ENCODE peak calls at places on chromosomes 4 and X, in nine cellular contexts. One of them, this sample, is unnamed.

GRCh38 chr4:4386736-4387392 is at the start of gene NSG1:
- DNase-seq in glutamatergic neuron: peak
- DNase-seq in stomach: no peak
- DNase-seq in HFF-Myc: no peak
- DNase-seq in fibroblast of pulmonary artery: peak
- DNase-seq in GM20000: peak
- DNase-seq in activated B cell treated with CpG ODN at 0.5 μM for 24 hours: no peak
- DNase-seq in cardiac muscle cell: peak
- DNase-seq in AG04449: no peak
- DNase-seq in this sample: no peak

GRCh38 chr4:171157462-171158082 is 655.6 kb upstream of the GALNTL6 start:
- DNase-seq in glutamatergic neuron: no peak
- DNase-seq in stomach: no peak
- DNase-seq in HFF-Myc: no peak
- DNase-seq in fibroblast of pulmonary artery: no peak
- DNase-seq in GM20000: no peak
- DNase-seq in activated B cell treated with CpG ODN at 0.5 μM for 24 hours: no peak
- DNase-seq in cardiac muscle cell: no peak
- DNase-seq in AG04449: no peak
- DNase-seq in this sample: no peak

GRCh38 chr4:112807999-112808398 is 171.1 kb downstream of the LARP7 start:
- DNase-seq in glutamatergic neuron: no peak
- DNase-seq in stomach: no peak
- DNase-seq in HFF-Myc: no peak
- DNase-seq in fibroblast of pulmonary artery: no peak
- DNase-seq in GM20000: no peak
- DNase-seq in activated B cell treated with CpG ODN at 0.5 μM for 24 hours: no peak
- DNase-seq in cardiac muscle cell: no peak
- DNase-seq in AG04449: no peak
- DNase-seq in this sample: no peak

GRCh38 chrX:124042042-124042441 is 80.5 kb downstream of the STAG2 start:
- DNase-seq in glutamatergic neuron: no peak
- DNase-seq in stomach: no peak
- DNase-seq in HFF-Myc: no peak
- DNase-seq in fibroblast of pulmonary artery: no peak
- DNase-seq in GM20000: no peak
- DNase-seq in activated B cell treated with CpG ODN at 0.5 μM for 24 hours: no peak
- DNase-seq in cardiac muscle cell: no peak
- DNase-seq in AG04449: no peak
- DNase-seq in this sample: no peak

GRCh38 chr4:3739577-3739976 is 26.6 kb upstream of the ADRA2C start:
- DNase-seq in glutamatergic neuron: no peak
- DNase-seq in stomach: no peak
- DNase-seq in HFF-Myc: no peak
- DNase-seq in fibroblast of pulmonary artery: no peak
- DNase-seq in GM20000: no peak
- DNase-seq in activated B cell treated with CpG ODN at 0.5 μM for 24 hours: no peak
- DNase-seq in cardiac muscle cell: no peak
- DNase-seq in AG04449: no peak
- DNase-seq in this sample: no peak

GRCh38 chrX:115560211-115560977 is 580 bp upstream of the PLS3 start:
- DNase-seq in glutamatergic neuron: no peak
- DNase-seq in stomach: no peak
- DNase-seq in HFF-Myc: no peak
- DNase-seq in fibroblast of pulmonary artery: peak
- DNase-seq in GM20000: no peak
- DNase-seq in activated B cell treated with CpG ODN at 0.5 μM for 24 hours: no peak
- DNase-seq in cardiac muscle cell: peak
- DNase-seq in AG04449: no peak
- DNase-seq in this sample: no peak

GRCh38 chrX:16039834-16040233 is 83.5 kb upstream of the GRPR start:
- DNase-seq in glutamatergic neuron: no peak
- DNase-seq in stomach: no peak
- DNase-seq in HFF-Myc: no peak
- DNase-seq in fibroblast of pulmonary artery: no peak
- DNase-seq in GM20000: no peak
- DNase-seq in activated B cell treated with CpG ODN at 0.5 μM for 24 hours: no peak
- DNase-seq in cardiac muscle cell: no peak
- DNase-seq in AG04449: no peak
- DNase-seq in this sample: no peak

GRCh38 chr4:5800496-5800895 is 89.5 kb downstream of the EVC start:
- DNase-seq in glutamatergic neuron: no peak
- DNase-seq in stomach: no peak
- DNase-seq in HFF-Myc: no peak
- DNase-seq in fibroblast of pulmonary artery: no peak
- DNase-seq in GM20000: no peak
- DNase-seq in activated B cell treated with CpG ODN at 0.5 μM for 24 hours: no peak
- DNase-seq in cardiac muscle cell: no peak
- DNase-seq in AG04449: no peak
- DNase-seq in this sample: no peak

GRCh38 chr4:73259552-73260140 is 1.0 kb upstream of the ANKRD17 start:
- DNase-seq in glutamatergic neuron: no peak
- DNase-seq in stomach: no peak
- DNase-seq in HFF-Myc: no peak
- DNase-seq in fibroblast of pulmonary artery: no peak
- DNase-seq in GM20000: peak
- DNase-seq in activated B cell treated with CpG ODN at 0.5 μM for 24 hours: no peak
- DNase-seq in cardiac muscle cell: peak
- DNase-seq in AG04449: no peak
- DNase-seq in this sample: no peak

GRCh38 chrX:13533726-13534125 is 35.7 kb upstream of the EGFL6 start:
- DNase-seq in glutamatergic neuron: no peak
- DNase-seq in stomach: no peak
- DNase-seq in HFF-Myc: no peak
- DNase-seq in fibroblast of pulmonary artery: peak
- DNase-seq in GM20000: no peak
- DNase-seq in activated B cell treated with CpG ODN at 0.5 μM for 24 hours: no peak
- DNase-seq in cardiac muscle cell: peak
- DNase-seq in AG04449: no peak
- DNase-seq in this sample: no peak

GRCh38 chr4:22094217-22094616 is 145.6 kb upstream of the KCNIP4 start:
- DNase-seq in glutamatergic neuron: no peak
- DNase-seq in stomach: no peak
- DNase-seq in HFF-Myc: no peak
- DNase-seq in fibroblast of pulmonary artery: no peak
- DNase-seq in GM20000: no peak
- DNase-seq in activated B cell treated with CpG ODN at 0.5 μM for 24 hours: no peak
- DNase-seq in cardiac muscle cell: no peak
- DNase-seq in AG04449: no peak
- DNase-seq in this sample: no peak

GRCh38 chrX:131633285-131633917 is 89.5 kb downstream of the OR13H1 start:
- DNase-seq in glutamatergic neuron: peak
- DNase-seq in stomach: peak
- DNase-seq in HFF-Myc: peak
- DNase-seq in fibroblast of pulmonary artery: peak
- DNase-seq in GM20000: peak
- DNase-seq in activated B cell treated with CpG ODN at 0.5 μM for 24 hours: no peak
- DNase-seq in cardiac muscle cell: peak
- DNase-seq in AG04449: no peak
- DNase-seq in this sample: peak

GRCh38 chrX:118207831-118208453 is 91.3 kb upstream of the KLHL13 start:
- DNase-seq in glutamatergic neuron: no peak
- DNase-seq in stomach: no peak
- DNase-seq in HFF-Myc: no peak
- DNase-seq in fibroblast of pulmonary artery: no peak
- DNase-seq in GM20000: no peak
- DNase-seq in activated B cell treated with CpG ODN at 0.5 μM for 24 hours: no peak
- DNase-seq in cardiac muscle cell: no peak
- DNase-seq in AG04449: no peak
- DNase-seq in this sample: no peak

GRCh38 chr4:145098675-145099037 is 545 bp downstream of the ABCE1 start:
- DNase-seq in glutamatergic neuron: no peak
- DNase-seq in stomach: no peak
- DNase-seq in HFF-Myc: peak
- DNase-seq in fibroblast of pulmonary artery: peak
- DNase-seq in GM20000: peak
- DNase-seq in activated B cell treated with CpG ODN at 0.5 μM for 24 hours: no peak
- DNase-seq in cardiac muscle cell: peak
- DNase-seq in AG04449: no peak
- DNase-seq in this sample: no peak

GRCh38 chr4:4456351-4456750 is 69.4 kb downstream of the NSG1 start:
- DNase-seq in glutamatergic neuron: no peak
- DNase-seq in stomach: no peak
- DNase-seq in HFF-Myc: no peak
- DNase-seq in fibroblast of pulmonary artery: peak
- DNase-seq in GM20000: no peak
- DNase-seq in activated B cell treated with CpG ODN at 0.5 μM for 24 hours: no peak
- DNase-seq in cardiac muscle cell: peak
- DNase-seq in AG04449: no peak
- DNase-seq in this sample: no peak

GRCh38 chr4:163748474-163748873 is 254.0 kb downstream of the TMA16 start:
- DNase-seq in glutamatergic neuron: peak
- DNase-seq in stomach: no peak
- DNase-seq in HFF-Myc: no peak
- DNase-seq in fibroblast of pulmonary artery: no peak
- DNase-seq in GM20000: no peak
- DNase-seq in activated B cell treated with CpG ODN at 0.5 μM for 24 hours: no peak
- DNase-seq in cardiac muscle cell: no peak
- DNase-seq in AG04449: no peak
- DNase-seq in this sample: no peak

GRCh38 chr4:57098945-57099344 is 11.2 kb downstream of the IGFBP7 start:
- DNase-seq in glutamatergic neuron: no peak
- DNase-seq in stomach: no peak
- DNase-seq in HFF-Myc: no peak
- DNase-seq in fibroblast of pulmonary artery: peak
- DNase-seq in GM20000: no peak
- DNase-seq in activated B cell treated with CpG ODN at 0.5 μM for 24 hours: no peak
- DNase-seq in cardiac muscle cell: peak
- DNase-seq in AG04449: peak
- DNase-seq in this sample: peak

GRCh38 chr4:4673070-4673469 is 131.2 kb upstream of the STX18 start:
- DNase-seq in glutamatergic neuron: peak
- DNase-seq in stomach: no peak
- DNase-seq in HFF-Myc: no peak
- DNase-seq in fibroblast of pulmonary artery: peak
- DNase-seq in GM20000: no peak
- DNase-seq in activated B cell treated with CpG ODN at 0.5 μM for 24 hours: no peak
- DNase-seq in cardiac muscle cell: peak
- DNase-seq in AG04449: no peak
- DNase-seq in this sample: no peak

GRCh38 chr4:122865421-122865820 is 38.8 kb downstream of the FGF2 start:
- DNase-seq in glutamatergic neuron: no peak
- DNase-seq in stomach: no peak
- DNase-seq in HFF-Myc: no peak
- DNase-seq in fibroblast of pulmonary artery: peak
- DNase-seq in GM20000: no peak
- DNase-seq in activated B cell treated with CpG ODN at 0.5 μM for 24 hours: no peak
- DNase-seq in cardiac muscle cell: peak
- DNase-seq in AG04449: no peak
- DNase-seq in this sample: no peak

GRCh38 chr4:108395786-108396185 is 224.6 kb upstream of the RPL34 start:
- DNase-seq in glutamatergic neuron: no peak
- DNase-seq in stomach: no peak
- DNase-seq in HFF-Myc: no peak
- DNase-seq in fibroblast of pulmonary artery: no peak
- DNase-seq in GM20000: no peak
- DNase-seq in activated B cell treated with CpG ODN at 0.5 μM for 24 hours: no peak
- DNase-seq in cardiac muscle cell: no peak
- DNase-seq in AG04449: no peak
- DNase-seq in this sample: no peak
- TF ChIP-seq CTCF in glutamatergic neuron: no peak
- TF ChIP-seq CTCF in stomach: no peak
- TF ChIP-seq CTCF in HFF-Myc: no peak
- TF ChIP-seq CTCF in fibroblast of pulmonary artery: no peak
- TF ChIP-seq CTCF in GM20000: no peak
- TF ChIP-seq CTCF in activated B cell treated with CpG ODN at 0.5 μM for 24 hours: no peak
- TF ChIP-seq CTCF in cardiac muscle cell: no peak
- TF ChIP-seq CTCF in AG04449: no peak
- TF ChIP-seq CTCF in this sample: no peak

GRCh38 chrX:103919336-103919682 is 43.1 kb upstream of the TMSB15B start:
- DNase-seq in glutamatergic neuron: no peak
- DNase-seq in stomach: no peak
- DNase-seq in HFF-Myc: no peak
- DNase-seq in fibroblast of pulmonary artery: peak
- DNase-seq in GM20000: no peak
- DNase-seq in activated B cell treated with CpG ODN at 0.5 μM for 24 hours: no peak
- DNase-seq in cardiac muscle cell: peak
- DNase-seq in AG04449: no peak
- DNase-seq in this sample: no peak
- TF ChIP-seq CTCF in glutamatergic neuron: peak
- TF ChIP-seq CTCF in stomach: no peak
- TF ChIP-seq CTCF in HFF-Myc: no peak
- TF ChIP-seq CTCF in fibroblast of pulmonary artery: peak
- TF ChIP-seq CTCF in GM20000: no peak
- TF ChIP-seq CTCF in activated B cell treated with CpG ODN at 0.5 μM for 24 hours: no peak
- TF ChIP-seq CTCF in cardiac muscle cell: peak
- TF ChIP-seq CTCF in AG04449: peak
- TF ChIP-seq CTCF in this sample: peak

GRCh38 chrX:130330706-130331105 is 9.0 kb upstream of the SLC25A14 start:
- DNase-seq in glutamatergic neuron: peak
- DNase-seq in stomach: peak
- DNase-seq in HFF-Myc: peak
- DNase-seq in fibroblast of pulmonary artery: peak
- DNase-seq in GM20000: peak
- DNase-seq in activated B cell treated with CpG ODN at 0.5 μM for 24 hours: peak
- DNase-seq in cardiac muscle cell: peak
- DNase-seq in AG04449: no peak
- DNase-seq in this sample: peak
- TF ChIP-seq CTCF in glutamatergic neuron: no peak
- TF ChIP-seq CTCF in stomach: no peak
- TF ChIP-seq CTCF in HFF-Myc: peak
- TF ChIP-seq CTCF in fibroblast of pulmonary artery: peak
- TF ChIP-seq CTCF in GM20000: peak
- TF ChIP-seq CTCF in activated B cell treated with CpG ODN at 0.5 μM for 24 hours: no peak
- TF ChIP-seq CTCF in cardiac muscle cell: peak
- TF ChIP-seq CTCF in AG04449: peak
- TF ChIP-seq CTCF in this sample: peak

GRCh38 chr4:83585982-83586508 is 50.1 kb downstream of the GPAT3 start:
- DNase-seq in glutamatergic neuron: no peak
- DNase-seq in stomach: no peak
- DNase-seq in HFF-Myc: no peak
- DNase-seq in fibroblast of pulmonary artery: no peak
- DNase-seq in GM20000: no peak
- DNase-seq in activated B cell treated with CpG ODN at 0.5 μM for 24 hours: no peak
- DNase-seq in cardiac muscle cell: no peak
- DNase-seq in AG04449: no peak
- DNase-seq in this sample: no peak

GRCh38 chr4:83581411-83582288 is 45.7 kb downstream of the GPAT3 start:
- DNase-seq in glutamatergic neuron: no peak
- DNase-seq in stomach: no peak
- DNase-seq in HFF-Myc: no peak
- DNase-seq in fibroblast of pulmonary artery: no peak
- DNase-seq in GM20000: peak
- DNase-seq in activated B cell treated with CpG ODN at 0.5 μM for 24 hours: peak
- DNase-seq in cardiac muscle cell: no peak
- DNase-seq in AG04449: no peak
- DNase-seq in this sample: no peak

DNA sequence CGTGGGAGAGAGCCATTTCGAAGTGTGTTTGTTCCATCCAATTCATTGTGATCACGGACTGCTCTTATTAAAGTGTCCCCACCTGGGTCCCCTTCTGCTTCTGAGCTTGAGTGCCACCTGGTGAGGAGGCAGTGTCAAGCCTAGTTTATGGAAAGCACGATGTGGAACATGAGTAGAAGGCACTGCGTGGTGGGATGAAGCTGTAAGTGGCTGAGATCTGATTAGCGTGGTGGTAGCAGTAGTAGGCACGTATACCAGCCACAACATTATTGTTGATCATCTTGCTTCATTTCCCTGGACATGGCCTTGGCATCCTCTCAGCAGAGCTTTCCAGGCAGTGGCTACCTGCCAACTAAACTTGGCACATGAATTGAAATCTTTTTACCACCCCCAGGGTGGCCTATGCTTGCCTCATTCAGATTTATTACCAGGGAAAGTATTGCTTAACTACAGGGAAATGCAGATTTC is 46.4 kb downstream of the GPAT3 start:
- DNase-seq in glutamatergic neuron: no peak
- DNase-seq in stomach: peak
- DNase-seq in HFF-Myc: no peak
- DNase-seq in fibroblast of pulmonary artery: peak
- DNase-seq in GM20000: no peak
- DNase-seq in activated B cell treated with CpG ODN at 0.5 μM for 24 hours: peak
- DNase-seq in cardiac muscle cell: peak
- DNase-seq in AG04449: no peak
- DNase-seq in this sample: peak
- TF ChIP-seq CTCF in glutamatergic neuron: no peak
- TF ChIP-seq CTCF in stomach: no peak
- TF ChIP-seq CTCF in HFF-Myc: no peak
- TF ChIP-seq CTCF in fibroblast of pulmonary artery: no peak
- TF ChIP-seq CTCF in GM20000: peak
- TF ChIP-seq CTCF in activated B cell treated with CpG ODN at 0.5 μM for 24 hours: no peak
- TF ChIP-seq CTCF in cardiac muscle cell: no peak
- TF ChIP-seq CTCF in AG04449: no peak
- TF ChIP-seq CTCF in this sample: peak